ENCODE peak calls at places on chromosome 15, in five cellular contexts. One of them, this sample, is unnamed.

GRCh38 chr15:25242166-25242879 is 196.5 kb downstream of the UBE3A start:
- DNase-seq in HepG2: no peak
- DNase-seq in A549: no peak
- DNase-seq in GM23338: no peak
- DNase-seq in SK-N-SH: no peak
- DNase-seq in this sample: no peak

GRCh38 chr15:25245801-25246622 is 192.8 kb downstream of the UBE3A start:
- DNase-seq in HepG2: no peak
- DNase-seq in GM23338: no peak
- DNase-seq in SK-N-SH: no peak
- DNase-seq in A549: no peak
- DNase-seq in this sample: no peak

GRCh38 chr15:43125095-43125661 is 8.2 kb upstream of the TMEM62 start:
- DNase-seq in A549: no peak
- DNase-seq in SK-N-SH: no peak
- DNase-seq in GM23338: no peak
- DNase-seq in HepG2: peak; percentile 36
- DNase-seq in this sample: no peak

GRCh38 chr15:63238796-63239195 is 38.6 kb upstream of the APH1B start:
- DNase-seq in A549: no peak
- DNase-seq in GM23338: no peak
- DNase-seq in SK-N-SH: no peak
- DNase-seq in HepG2: no peak
- DNase-seq in this sample: no peak

GRCh38 chr15:89457086-89457485 is 39.3 kb downstream of the RHCG start:
- DNase-seq in HepG2: peak; percentile 12
- DNase-seq in SK-N-SH: peak; percentile 58
- DNase-seq in GM23338: peak; percentile 74
- DNase-seq in A549: peak; percentile 81
- DNase-seq in this sample: peak; percentile 35

GRCh38 chr15:100759698-100760356 is 119.8 kb upstream of the ALDH1A3 start:
- DNase-seq in HepG2: peak; percentile 22
- DNase-seq in GM23338: no peak
- DNase-seq in SK-N-SH: peak; percentile 62
- DNase-seq in A549: peak; percentile 92
- DNase-seq in this sample: no peak

GRCh38 chr15:81296673-81297072 is 27.3 kb downstream of the STARD5 start:
- DNase-seq in A549: no peak
- DNase-seq in SK-N-SH: no peak
- DNase-seq in HepG2: no peak
- DNase-seq in GM23338: no peak
- DNase-seq in this sample: peak; percentile 92

GRCh38 chr15:25803541-25803940 is 59.6 kb downstream of the ATP10A start:
- DNase-seq in SK-N-SH: no peak
- DNase-seq in A549: no peak
- DNase-seq in HepG2: no peak
- DNase-seq in GM23338: no peak
- DNase-seq in this sample: no peak

GRCh38 chr15:95857124-95857757 is 473.3 kb upstream of the NR2F2 start:
- DNase-seq in SK-N-SH: no peak
- DNase-seq in HepG2: no peak
- DNase-seq in GM23338: no peak
- DNase-seq in A549: no peak
- DNase-seq in this sample: no peak

GRCh38 chr15:66827039-66827697 is 125.1 kb downstream of the SMAD6 start:
- DNase-seq in HepG2: no peak
- DNase-seq in A549: no peak
- DNase-seq in GM23338: peak; percentile 60
- DNase-seq in SK-N-SH: no peak
- DNase-seq in this sample: no peak

GRCh38 chr15:48641416-48641815 is 4.1 kb downstream of the FBN1 start:
- DNase-seq in SK-N-SH: peak; percentile 42
- DNase-seq in GM23338: peak; percentile 26
- DNase-seq in A549: no peak
- DNase-seq in HepG2: no peak
- DNase-seq in this sample: no peak

GRCh38 chr15:77527164-77527778 is 105.4 kb downstream of the LINGO1 start:
- DNase-seq in GM23338: peak; percentile 39
- DNase-seq in A549: no peak
- DNase-seq in SK-N-SH: peak; percentile 55
- DNase-seq in HepG2: peak; percentile 70
- DNase-seq in this sample: no peak

GRCh38 chr15:74302821-74303359 is 64.6 kb downstream of the CYP11A1 start:
- DNase-seq in HepG2: peak; percentile 11
- DNase-seq in A549: peak; percentile 49
- DNase-seq in SK-N-SH: peak; percentile 93
- DNase-seq in GM23338: peak; percentile 85
- DNase-seq in this sample: no peak

GRCh38 chr15:70271422-70272088 is 173.8 kb upstream of the TLE3 start:
- DNase-seq in GM23338: no peak
- DNase-seq in HepG2: no peak
- DNase-seq in SK-N-SH: no peak
- DNase-seq in A549: peak; percentile 97
- DNase-seq in this sample: peak; percentile 78

GRCh38 chr15:33149919-33150318 is 44.6 kb downstream of the FMN1 start:
- DNase-seq in A549: no peak
- DNase-seq in GM23338: no peak
- DNase-seq in HepG2: no peak
- DNase-seq in SK-N-SH: no peak
- DNase-seq in this sample: no peak

GRCh38 chr15:51727141-51727897 is 10.1 kb downstream of the LYSMD2 start:
- DNase-seq in GM23338: peak; percentile 24
- DNase-seq in SK-N-SH: peak; percentile 12
- DNase-seq in A549: peak; percentile 34
- DNase-seq in HepG2: peak; percentile 11
- DNase-seq in this sample: no peak

GRCh38 chr15:34588046-34588674 is 4.7 kb upstream of the GOLGA8B start:
- DNase-seq in GM23338: peak; percentile 82
- DNase-seq in HepG2: peak; percentile 80
- DNase-seq in A549: peak; percentile 71
- DNase-seq in SK-N-SH: peak; percentile 71
- DNase-seq in this sample: peak; percentile 76

GRCh38 chr15:79903137-79903536 is 6.3 kb upstream of the MTHFS start:
- DNase-seq in HepG2: no peak
- DNase-seq in SK-N-SH: no peak
- DNase-seq in GM23338: no peak
- DNase-seq in A549: no peak
- DNase-seq in this sample: no peak

GRCh38 chr15:63509933-63510547 is 5.6 kb downstream of the USP3 start:
- DNase-seq in GM23338: no peak
- DNase-seq in SK-N-SH: no peak
- DNase-seq in HepG2: no peak
- DNase-seq in A549: no peak
- DNase-seq in this sample: no peak

GRCh38 chr15:36905908-36906307 is 194.4 kb downstream of the MEIS2 start:
- DNase-seq in A549: no peak
- DNase-seq in HepG2: no peak
- DNase-seq in GM23338: no peak
- DNase-seq in SK-N-SH: no peak
- DNase-seq in this sample: no peak

GRCh38 chr15:89142423-89142822 is 54.2 kb downstream of the ABHD2 start:
- DNase-seq in GM23338: no peak
- DNase-seq in A549: no peak
- DNase-seq in SK-N-SH: no peak
- DNase-seq in HepG2: no peak
- DNase-seq in this sample: no peak

GRCh38 chr15:37931868-37932267 is 2.6 kb upstream of the TMCO5A start:
- DNase-seq in HepG2: no peak
- DNase-seq in SK-N-SH: no peak
- DNase-seq in A549: no peak
- DNase-seq in GM23338: no peak
- DNase-seq in this sample: no peak

GRCh38 chr15:71048913-71049675 is 66.2 kb upstream of the THSD4 start:
- DNase-seq in A549: no peak
- DNase-seq in HepG2: no peak
- DNase-seq in SK-N-SH: no peak
- DNase-seq in GM23338: no peak
- DNase-seq in this sample: no peak

GRCh38 chr15:53072077-53072476 is 281.9 kb upstream of the ONECUT1 start:
- DNase-seq in HepG2: peak; percentile 35
- DNase-seq in SK-N-SH: no peak
- DNase-seq in GM23338: peak; percentile 76
- DNase-seq in A549: peak; percentile 65
- DNase-seq in this sample: peak; percentile 5

GRCh38 chr15:84934942-84935729 is 46.5 kb upstream of the PDE8A start:
- DNase-seq in GM23338: peak; percentile 49
- DNase-seq in HepG2: peak; percentile 31
- DNase-seq in A549: no peak
- DNase-seq in SK-N-SH: no peak
- DNase-seq in this sample: no peak

GRCh38 chr15:77143606-77144005 is 72.7 kb upstream of the TSPAN3 start:
- DNase-seq in SK-N-SH: no peak
- DNase-seq in A549: no peak
- DNase-seq in GM23338: no peak
- DNase-seq in HepG2: no peak
- DNase-seq in this sample: no peak

GRCh38 chr15:52163321-52164190 is 27.6 kb downstream of the GNB5 start:
- DNase-seq in HepG2: no peak
- DNase-seq in A549: no peak
- DNase-seq in SK-N-SH: peak; percentile 34
- DNase-seq in GM23338: peak; percentile 88
- DNase-seq in this sample: no peak

GRCh38 chr15:89556413-89557262 is 18.6 kb upstream of the TICRR start:
- DNase-seq in A549: peak; percentile 72
- DNase-seq in SK-N-SH: peak; percentile 70
- DNase-seq in HepG2: peak; percentile 62
- DNase-seq in GM23338: peak; percentile 94
- DNase-seq in this sample: no peak

GRCh38 chr15:63978511-63979226 is 67.6 kb downstream of the DAPK2 start:
- DNase-seq in HepG2: no peak
- DNase-seq in SK-N-SH: no peak
- DNase-seq in A549: no peak
- DNase-seq in GM23338: no peak
- DNase-seq in this sample: no peak

GRCh38 chr15:88066758-88067157 is 189.8 kb downstream of the NTRK3 start:
- DNase-seq in HepG2: no peak
- DNase-seq in GM23338: peak; percentile 30
- DNase-seq in SK-N-SH: no peak
- DNase-seq in A549: no peak
- DNase-seq in this sample: no peak

GRCh38 chr15:38670142-38671002 is 105.8 kb upstream of the RASGRP1 start:
- DNase-seq in SK-N-SH: no peak
- DNase-seq in HepG2: no peak
- DNase-seq in GM23338: no peak
- DNase-seq in A549: no peak
- DNase-seq in this sample: no peak

GRCh38 chr15:63447277-63447676 is 57.1 kb upstream of the USP3 start:
- DNase-seq in GM23338: no peak
- DNase-seq in HepG2: no peak
- DNase-seq in SK-N-SH: no peak
- DNase-seq in A549: no peak
- DNase-seq in this sample: no peak

GRCh38 chr15:90294601-90295269 is 29.3 kb downstream of the NGRN start:
- DNase-seq in HepG2: no peak
- DNase-seq in GM23338: peak; percentile 24
- DNase-seq in A549: no peak
- DNase-seq in SK-N-SH: no peak
- DNase-seq in this sample: no peak

GRCh38 chr15:98899266-98900021 is 108.1 kb downstream of the PGPEP1L start:
- DNase-seq in HepG2: no peak
- DNase-seq in GM23338: no peak
- DNase-seq in A549: no peak
- DNase-seq in SK-N-SH: no peak
- DNase-seq in this sample: peak; percentile 96
- TF ChIP-seq REST in HepG2: no peak
- TF ChIP-seq REST in GM23338: no peak
- TF ChIP-seq REST in A549: no peak
- TF ChIP-seq REST in SK-N-SH: no peak
- TF ChIP-seq REST in this sample: no peak

DNA sequence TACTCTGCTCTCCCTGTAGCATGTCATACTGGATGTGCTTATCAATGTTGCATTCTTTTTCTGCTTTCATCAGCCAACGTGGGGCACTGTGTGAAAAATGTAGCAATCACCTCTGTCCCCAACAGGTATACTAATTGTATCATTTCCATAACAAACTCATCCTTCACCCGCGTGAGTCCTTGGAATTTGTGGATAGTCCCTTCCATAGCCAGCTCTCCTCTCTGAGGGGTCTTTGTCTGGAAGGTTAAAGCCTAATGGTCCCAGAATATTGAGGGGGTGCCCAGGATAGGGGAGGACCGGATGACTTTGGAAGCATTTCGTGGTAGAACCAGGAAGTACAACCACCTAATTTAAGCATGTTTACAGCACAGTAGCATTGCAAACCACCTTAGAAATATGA is 124.6 kb downstream of the FOXB1 start:
- DNase-seq in GM23338: peak; percentile 59
- DNase-seq in SK-N-SH: no peak
- DNase-seq in A549: no peak
- DNase-seq in HepG2: no peak
- DNase-seq in this sample: no peak
- H3K27ac ChIP-seq in GM23338: no peak overlapping the region
- H3K27ac ChIP-seq in SK-N-SH: no peak overlapping the region
- H3K27ac ChIP-seq in A549: no peak overlapping the region
- H3K27ac ChIP-seq in HepG2: no peak overlapping the region
- H3K27ac ChIP-seq in this sample: no peak overlapping the region

GRCh38 chr15:41489641-41490040 is 4.0 kb upstream of the ITPKA start:
- DNase-seq in GM23338: no peak
- DNase-seq in A549: no peak
- DNase-seq in HepG2: no peak
- DNase-seq in SK-N-SH: no peak
- DNase-seq in this sample: no peak

GRCh38 chr15:41486286-41486685 is 7.4 kb upstream of the ITPKA start:
- DNase-seq in HepG2: no peak
- DNase-seq in SK-N-SH: peak; percentile 28
- DNase-seq in A549: no peak
- DNase-seq in GM23338: peak; percentile 34
- DNase-seq in this sample: no peak

GRCh38 chr15:41487802-41488201 is 5.9 kb upstream of the ITPKA start:
- DNase-seq in GM23338: no peak
- DNase-seq in A549: no peak
- DNase-seq in SK-N-SH: no peak
- DNase-seq in HepG2: no peak
- DNase-seq in this sample: no peak

GRCh38 chr15:41485226-41485625 is 8.4 kb upstream of the ITPKA start:
- DNase-seq in SK-N-SH: no peak
- DNase-seq in HepG2: no peak
- DNase-seq in A549: no peak
- DNase-seq in GM23338: no peak
- DNase-seq in this sample: no peak

DNA sequence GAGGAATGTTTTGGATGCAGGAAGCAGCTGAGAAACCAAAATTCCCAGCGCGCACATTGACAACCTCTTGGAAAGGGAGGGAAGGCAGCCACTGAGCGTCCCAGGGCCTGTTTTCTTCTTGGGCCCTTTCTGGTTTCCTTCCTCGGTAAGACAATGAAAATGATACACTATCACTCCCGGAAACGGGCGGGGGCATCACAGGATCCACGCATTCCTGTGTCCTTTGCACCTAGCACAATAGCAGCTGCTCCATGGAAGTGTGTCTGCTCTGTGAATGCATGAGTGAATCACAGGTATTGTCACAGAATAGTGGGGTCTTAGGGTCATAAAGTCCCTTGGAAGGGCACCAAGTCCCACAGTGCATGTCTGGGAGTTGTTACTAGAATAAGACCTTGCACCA is 6.3 kb upstream of the ITPKA start:
- DNase-seq in HepG2: no peak
- DNase-seq in SK-N-SH: no peak
- DNase-seq in GM23338: no peak
- DNase-seq in A549: no peak
- DNase-seq in this sample: no peak
- TF ChIP-seq REST in HepG2: no peak
- TF ChIP-seq REST in SK-N-SH: no peak
- TF ChIP-seq REST in GM23338: no peak
- TF ChIP-seq REST in A549: no peak
- TF ChIP-seq REST in this sample: no peak

GRCh38 chr15:57054351-57054750 is 135.9 kb downstream of the TCF12 start:
- DNase-seq in GM23338: no peak
- DNase-seq in HepG2: no peak
- DNase-seq in A549: no peak
- DNase-seq in SK-N-SH: no peak
- DNase-seq in this sample: no peak
- H3K27ac ChIP-seq in GM23338: no peak overlapping the region
- H3K27ac ChIP-seq in HepG2: no peak overlapping the region
- H3K27ac ChIP-seq in A549: no peak overlapping the region
- H3K27ac ChIP-seq in SK-N-SH: no peak overlapping the region
- H3K27ac ChIP-seq in this sample: no peak overlapping the region